ENCODE peak calls at places on chromosomes 16 and 17, in nine cellular contexts. Q is body of pancreas, Y is AG10803, K is mucosa of descending colon, I is left ventricle myocardium inferior, G is psoas muscle, P is upper lobe of right lung, D is tibial nerve, H is dorsolateral prefrontal cortex. E is an unnamed sample.

GRCh38 chr16:2609827-2610470 is 72.1 kb downstream of the PDPK1 start:
- DNase-seq in D (no peak), K (no peak), Y (no peak), I (no peak), G (no peak), Q (no peak), P (peak), H (no peak), E (no peak)

GRCh38 chr16:58040945-58041627 is 15.5 kb downstream of the MMP15 start:
- DNase-seq in P (peak), D (no peak), Q (no peak), Y (no peak), H (no peak), G (no peak), K (no peak), I (no peak), E (no peak)

GRCh38 chr17:55722742-55723487 is at the start of gene TMEM100:
- DNase-seq in H (no peak), Q (no peak), G (peak), P (no peak), Y (peak), K (no peak), D (no peak), I (no peak), E (peak)

GRCh38 chr17:45790296-45790922 is 6.3 kb downstream of the CRHR1 start:
- DNase-seq in D (no peak), I (no peak), G (no peak), P (no peak), Q (peak), Y (peak), K (no peak), H (no peak), E (peak)

GRCh38 chr16:14193316-14193871 is 122.3 kb downstream of the MRTFB start:
- DNase-seq in G (no peak), Y (no peak), P (no peak), Q (no peak), K (no peak), D (no peak), I (no peak), H (no peak), E (no peak)

GRCh38 chr16:53518550-53519416 is 15.8 kb upstream of the AKTIP start:
- DNase-seq in K (peak), H (no peak), G (no peak), Y (peak), D (no peak), P (no peak), Q (no peak), I (no peak), E (peak)

GRCh38 chr17:75265614-75266314 is 4.1 kb downstream of the MRPS7 start:
- DNase-seq in G (no peak), Y (no peak), Q (no peak), D (no peak), H (no peak), I (no peak), K (no peak), P (no peak), E (no peak)

GRCh38 chr16:81823734-81824133 is 44.6 kb downstream of the PLCG2 start:
- DNase-seq in H (no peak), K (no peak), Y (no peak), I (no peak), P (no peak), D (no peak), Q (no peak), G (no peak), E (no peak)

GRCh38 chr16:72530434-72530833 is 358.5 kb upstream of the PMFBP1 start:
- DNase-seq in G (no peak), Y (peak), Q (no peak), D (no peak), P (no peak), H (no peak), I (no peak), K (no peak), E (peak)

GRCh38 chr16:84153660-84154214 is 8.6 kb downstream of the DNAAF1 start:
- DNase-seq in K (no peak), P (peak), Y (no peak), D (no peak), G (no peak), H (no peak), I (no peak), Q (no peak), E (no peak)

GRCh38 chr17:56751145-56751743 is 82.5 kb downstream of the C17orf67 start:
- DNase-seq in G (no peak), D (no peak), Q (no peak), I (no peak), P (no peak), H (no peak), K (no peak), Y (no peak), E (no peak)

GRCh38 chr17:34382586-34383224 is 19.7 kb upstream of the CCL1 start:
- DNase-seq in Y (no peak), K (no peak), P (no peak), G (no peak), Q (no peak), H (no peak), D (no peak), I (no peak), E (peak)

GRCh38 chr17:58308985-58309917 is 19.3 kb downstream of the TSPOAP1 start:
- DNase-seq in K (no peak), G (no peak), Y (no peak), H (no peak), P (no peak), Q (no peak), D (no peak), I (no peak), E (no peak)

GRCh38 chr17:2214887-2215615 is 88.5 kb downstream of the SMG6 start:
- DNase-seq in D (no peak), K (no peak), H (no peak), Y (peak), G (peak), Q (no peak), P (no peak), I (peak), E (peak)

GRCh38 chr17:34487616-34488015 is 91.8 kb upstream of the TMEM132E start:
- DNase-seq in K (no peak), G (no peak), I (no peak), D (no peak), H (no peak), P (no peak), Q (no peak), Y (no peak), E (no peak)

GRCh38 chr17:57537524-57538410 is 207.3 kb downstream of the CCDC182 start:
- DNase-seq in D (no peak), G (no peak), H (no peak), Q (no peak), I (no peak), K (no peak), P (no peak), Y (no peak), E (no peak)

GRCh38 chr16:72270531-72270930 is 98.6 kb upstream of the PMFBP1 start:
- DNase-seq in D (no peak), H (no peak), K (peak), I (no peak), Q (no peak), P (no peak), Y (peak), G (no peak), E (no peak)

GRCh38 chr17:7710341-7710740 is 5.3 kb downstream of the EFNB3 start:
- DNase-seq in Y (no peak), P (no peak), D (no peak), K (no peak), H (no peak), G (no peak), Q (no peak), I (no peak), E (no peak)

GRCh38 chr16:4010225-4011158 is 105.8 kb downstream of the ADCY9 start:
- DNase-seq in P (no peak), Q (no peak), Y (no peak), I (no peak), K (no peak), H (no peak), D (no peak), G (no peak), E (no peak)

GRCh38 chr17:7886227-7887037 is 2.2 kb upstream of the CHD3 start:
- DNase-seq in Q (peak), D (no peak), G (no peak), P (no peak), K (peak), H (no peak), I (no peak), Y (no peak), E (peak)

GRCh38 chr17:35238817-35239216 is 4.1 kb upstream of the SLFN5 start:
- DNase-seq in I (no peak), Q (no peak), G (no peak), P (no peak), H (no peak), D (no peak), K (no peak), Y (peak), E (peak)

DNA sequence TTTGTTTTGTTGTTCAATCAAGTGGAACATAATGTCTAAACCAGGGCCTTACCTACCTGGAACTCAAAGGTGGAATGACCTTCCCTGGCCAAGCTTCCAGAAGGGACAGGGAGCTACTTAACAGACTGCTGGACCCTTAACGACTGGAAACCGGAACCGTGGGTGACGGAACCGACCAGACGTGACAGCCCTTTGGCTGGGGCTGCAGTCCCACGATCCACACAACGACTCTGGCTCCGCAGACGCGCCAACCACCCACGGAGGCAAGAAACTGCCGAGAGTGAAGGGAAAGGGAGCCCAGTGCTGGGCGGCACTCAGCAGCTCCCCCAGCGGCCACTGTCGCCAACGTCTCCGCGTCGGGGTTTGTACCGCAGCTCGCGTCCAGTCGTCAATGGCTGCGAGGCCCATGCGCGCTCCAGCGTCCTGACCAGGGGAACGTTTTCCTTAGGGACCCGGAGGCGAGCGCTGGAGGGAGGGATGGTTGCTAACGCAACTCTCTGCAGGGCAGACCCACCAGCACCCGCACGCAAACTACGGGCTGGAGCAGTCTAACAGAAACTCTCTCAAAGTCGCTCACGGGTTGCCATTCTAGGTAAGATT is 5.5 kb upstream of the KIF22 start:
- DNase-seq in D (no peak), Q (peak), G (peak), Y (peak), H (peak), K (peak), P (peak), I (peak), E (peak)
- H3K4me3 ChIP-seq in D (peak), Q (no peak), G (peak), Y (peak), H (peak), K (no peak), P (peak), I (peak), E (peak)

GRCh38 chr17:10754861-10755591 is 25.2 kb upstream of the TMEM220 start:
- DNase-seq in Y (no peak), D (no peak), H (no peak), I (no peak), G (no peak), Q (no peak), K (no peak), P (no peak), E (no peak)

GRCh38 chr17:10756146-10756545 is 26.3 kb upstream of the TMEM220 start:
- DNase-seq in K (no peak), H (no peak), Q (no peak), G (no peak), D (no peak), P (no peak), I (no peak), Y (no peak), E (no peak)

GRCh38 chr17:10752696-10753095 is 22.9 kb upstream of the TMEM220 start:
- DNase-seq in D (no peak), H (no peak), Y (no peak), Q (no peak), I (no peak), K (no peak), G (no peak), P (no peak), E (no peak)

GRCh38 chr17:10755592-10756127 is 25.8 kb upstream of the TMEM220 start:
- DNase-seq in H (no peak), G (no peak), D (no peak), P (no peak), Y (no peak), I (no peak), K (no peak), Q (no peak), E (no peak)

GRCh38 chr17:10754109-10754508 is 24.3 kb upstream of the TMEM220 start:
- DNase-seq in I (no peak), Q (peak), D (no peak), H (no peak), Y (peak), P (no peak), G (peak), K (peak), E (peak)
- TF ChIP-seq CTCF in I (peak), Q (no peak), D (no peak), H (no peak), Y (peak), P (peak), G (no peak), K (no peak), E (peak)

GRCh38 chr17:37844977-37845293 is 79.3 kb upstream of the TBC1D3K start:
- DNase-seq in Q (no peak), K (no peak), Y (no peak), I (no peak), P (no peak), H (no peak), D (no peak), G (no peak), E (no peak)

GRCh38 chr17:37848690-37849616 is 75.3 kb upstream of the TBC1D3K start:
- DNase-seq in K (no peak), Y (peak), P (no peak), Q (no peak), H (no peak), I (no peak), G (no peak), D (no peak), E (no peak)

GRCh38 chr17:37847102-37847501 is 77.1 kb upstream of the TBC1D3K start:
- DNase-seq in P (no peak), D (no peak), Q (no peak), Y (no peak), I (no peak), K (no peak), G (no peak), H (no peak), E (no peak)

GRCh38 chr17:37847811-37848331 is 76.3 kb upstream of the TBC1D3K start:
- DNase-seq in G (no peak), H (no peak), P (no peak), Q (no peak), I (no peak), K (no peak), D (no peak), Y (no peak), E (no peak)

DNA sequence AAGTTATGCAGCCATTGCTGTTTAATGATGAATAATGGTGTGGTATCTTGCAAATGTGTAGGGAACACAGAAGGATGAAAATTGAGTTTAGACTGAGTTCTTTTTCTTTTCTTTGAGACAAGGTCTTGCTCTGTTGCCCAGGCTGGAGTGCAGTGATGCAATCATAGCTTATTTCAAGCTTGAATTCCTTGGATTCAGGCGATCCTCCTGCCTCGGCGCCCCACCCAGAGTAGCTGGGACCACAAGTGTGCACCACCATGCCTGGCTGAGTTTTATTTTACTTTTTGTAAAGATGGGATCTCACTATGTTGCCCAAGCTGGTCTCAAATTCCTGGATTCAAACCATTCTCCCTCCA is 74.6 kb upstream of the TBC1D3K start:
- DNase-seq in Y (no peak), Q (no peak), K (no peak), H (no peak), G (no peak), I (no peak), P (no peak), D (no peak), E (no peak)
- H3K4me3 ChIP-seq in Y (no peak), Q (no peak), K (no peak), H (no peak), G (no peak), I (no peak), P (no peak), D (no peak), E (no peak)

GRCh38 chr16:85961988-85962915 is 63.3 kb downstream of the IRF8 start:
- DNase-seq in Q (no peak), H (no peak), K (no peak), P (no peak), G (no peak), D (no peak), I (no peak), Y (no peak), E (no peak)
- TF ChIP-seq CTCF in Q (no peak), H (no peak), K (no peak), P (no peak), G (no peak), D (no peak), I (no peak), Y (no peak), E (no peak)

DNA sequence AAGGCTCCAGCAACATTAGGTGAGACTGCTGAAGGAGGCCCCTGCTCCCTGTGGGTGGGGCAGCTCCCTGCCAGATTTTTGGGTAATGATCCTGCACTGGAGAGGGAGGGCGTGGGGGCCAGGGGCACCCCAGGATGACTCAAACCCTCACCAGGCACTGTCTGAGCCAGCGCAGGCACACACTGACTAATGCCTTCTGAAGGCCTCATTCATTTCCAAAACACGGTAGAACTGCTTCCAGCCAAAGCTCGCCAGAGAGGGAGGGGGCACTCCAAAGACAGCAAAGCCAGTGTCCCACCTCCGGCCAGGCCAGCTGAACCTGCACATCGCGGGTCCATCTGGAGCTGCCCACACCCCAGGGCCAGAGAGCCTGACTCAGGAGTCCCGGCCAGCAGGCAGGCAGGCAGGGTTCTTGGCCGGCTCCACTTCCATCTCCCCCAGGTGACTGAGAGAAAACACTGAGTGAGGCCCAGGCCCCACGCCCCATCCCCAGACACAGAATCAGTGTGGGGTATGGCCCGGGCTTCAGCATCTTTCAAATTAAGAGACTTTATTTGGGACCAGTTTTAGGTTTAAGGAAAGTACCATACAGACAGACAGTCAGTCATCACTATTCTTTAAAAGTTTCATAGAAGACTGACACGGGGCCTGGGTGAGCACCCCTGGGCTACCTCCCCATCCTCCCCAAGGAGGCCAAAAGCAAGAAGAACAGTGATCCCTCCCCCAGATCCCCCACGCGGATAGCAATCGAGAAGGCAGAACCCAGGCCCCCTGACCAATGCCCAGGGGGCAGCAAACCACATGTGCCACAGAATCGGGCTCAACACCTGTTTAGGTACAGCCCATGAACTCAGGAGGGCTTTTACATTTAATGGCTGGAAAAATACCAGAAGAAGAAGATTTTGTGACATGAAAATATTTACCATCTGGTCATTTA is 2.3 kb downstream of the PIEZO1 start:
- DNase-seq in H (no peak), Y (peak), Q (no peak), P (no peak), K (no peak), D (no peak), I (no peak), G (no peak), E (peak)
- H3K4me3 ChIP-seq in H (peak), Y (peak), Q (no peak), P (peak), K (no peak), D (peak), I (peak), G (peak), E (peak)

GRCh38 chr17:60390881-60391418 is 983 bp downstream of the USP32 start:
- DNase-seq in Q (peak), D (no peak), G (peak), H (peak), K (peak), I (no peak), Y (peak), P (no peak), E (peak)

GRCh38 chr17:60391419-60392041 is 403 bp downstream of the USP32 start:
- DNase-seq in G (no peak), D (no peak), K (no peak), H (peak), Y (peak), P (no peak), Q (no peak), I (no peak), E (no peak)

GRCh38 chr17:60393840-60394529 is 2.1 kb upstream of the USP32 start:
- DNase-seq in K (peak), H (no peak), Y (no peak), D (no peak), P (no peak), I (no peak), G (no peak), Q (no peak), E (no peak)

GRCh38 chr17:60392845-60393702 is 1.1 kb upstream of the USP32 start:
- DNase-seq in I (no peak), Y (peak), G (peak), P (peak), D (no peak), K (peak), H (no peak), Q (peak), E (peak)

DNA sequence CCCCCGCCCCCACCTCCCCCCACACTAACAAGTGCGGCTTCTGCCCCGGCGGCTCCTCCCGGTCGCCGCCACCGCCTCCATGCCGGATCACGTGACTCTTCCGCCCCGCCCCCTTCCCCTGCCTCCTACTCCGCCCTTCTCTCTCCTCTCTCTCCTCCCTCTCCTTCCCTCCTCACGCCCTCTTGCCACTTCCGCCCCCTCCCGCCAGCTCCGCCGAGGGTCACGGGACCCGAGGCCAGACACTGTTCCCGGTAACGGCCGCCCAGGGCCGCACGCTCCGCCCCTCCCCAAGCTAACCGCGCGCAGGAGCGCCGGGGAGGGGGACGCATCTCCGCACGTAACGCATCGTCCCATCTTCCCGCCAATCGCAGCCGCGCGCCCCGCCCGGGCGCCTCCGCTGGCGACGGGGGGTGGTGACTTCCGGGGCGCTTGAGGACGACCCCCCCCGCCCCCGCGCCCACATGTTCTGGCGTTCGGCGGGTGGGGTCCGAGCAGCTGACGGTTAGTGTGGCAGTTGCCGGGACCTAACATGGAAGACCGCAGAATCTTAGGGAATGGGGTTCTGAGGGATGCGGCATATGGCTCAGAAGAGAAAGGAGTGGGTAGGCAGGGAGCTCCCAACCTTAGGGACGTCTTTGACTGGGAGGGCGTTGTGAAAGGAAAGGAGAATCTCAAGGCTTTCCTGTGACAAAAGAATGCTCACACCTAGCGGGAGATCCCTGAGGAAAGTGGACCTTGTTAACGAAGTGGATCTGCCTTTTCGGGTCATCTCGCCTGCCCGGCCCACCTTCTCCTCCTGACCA is at the start of gene USP32:
- DNase-seq in H (peak), Q (peak), G (peak), P (peak), K (peak), Y (peak), D (peak), I (peak), E (peak)
- TF ChIP-seq CTCF in H (peak), Q (no peak), G (peak), P (peak), K (peak), Y (peak), D (peak), I (peak), E (peak)

E was measured in fibroblast of the aortic adventitia.